ENCODE peak calls at places on chromosomes 5 and 9, in ten cellular contexts. G is naive B cell; F is activated T-cell treated with anti-CD3 and anti-CD28 coated beads, Interleukin-2, amount 50 U/mL, for 72 hours; P is activated CD8-positive, alpha-beta memory T cell treated with anti-CD3 and anti-CD28 coated beads, Interleukin-2, amount 10 ng/mL, durations not matched to agents 7 days and 5 days; R is activated naive CD4-positive, alpha-beta T cell treated with anti-CD3 and anti-CD28 coated beads, Interleukin-2, amount 50 U/mL, for 72 hours; T is GM23338; C is pancreas; N is effector memory CD8-positive, alpha-beta T cell; X is heart left ventricle; E is lower lobe of right lung. Q is an unnamed sample.

GRCh38 chr9:21413089-21414023 is 4.4 kb downstream of the IFNA8 start:
- ATAC-seq in G (no peak), F (no peak), P (no peak), R (peak; percentile 53), T (peak; percentile 93), C (peak; percentile 38), N (peak; percentile 55), X (peak; percentile 54), E (peak; percentile 68), Q (no peak)

GRCh38 chr5:134506054-134507039 is 19.1 kb upstream of the JADE2 start:
- ATAC-seq in G (no peak), F (no peak), P (no peak), R (no peak), T (peak; percentile 75), C (peak; percentile 91), N (no peak), X (peak; percentile 94), E (peak; percentile 91), Q (no peak)

GRCh38 chr5:88826959-88827585 is 55.9 kb downstream of the MEF2C start:
- ATAC-seq in G (peak; percentile 86), F (peak; percentile 54), P (no peak), R (peak; percentile 76), T (peak; percentile 70), C (peak; percentile 74), N (peak; percentile 62), X (peak; percentile 94), E (peak; percentile 82), Q (peak; percentile 95)

GRCh38 chr9:113808391-113809191 is 67.5 kb upstream of the ZNF618 start:
- ATAC-seq in G (no peak), F (no peak), P (no peak), R (no peak), T (no peak), C (peak; percentile 75), N (no peak), X (peak; percentile 80), E (peak; percentile 82), Q (no peak)

GRCh38 chr5:160852049-160852448 is at the start of gene ATP10B:
- ATAC-seq in G (no peak), F (no peak), P (no peak), R (no peak), T (no peak), C (no peak), N (no peak), X (no peak), E (no peak), Q (no peak)

GRCh38 chr9:111271481-111272080 is 58.4 kb downstream of the OR2K2 start:
- ATAC-seq in G (no peak), F (no peak), P (no peak), R (no peak), T (no peak), C (no peak), N (no peak), X (no peak), E (no peak), Q (no peak)

GRCh38 chr5:67730917-67731474 is 484.6 kb upstream of the PIK3R1 start:
- ATAC-seq in G (no peak), F (no peak), P (no peak), R (no peak), T (peak; percentile 80), C (no peak), N (no peak), X (no peak), E (no peak), Q (no peak)

GRCh38 chr5:124677376-124677998 is 69.0 kb downstream of the ZNF608 start:
- ATAC-seq in G (no peak), F (no peak), P (no peak), R (no peak), T (peak; percentile 26), C (peak; percentile 37), N (no peak), X (peak; percentile 56), E (peak; percentile 23), Q (no peak)

GRCh38 chr9:125758986-125759811 is 12.0 kb downstream of the PBX3 start:
- ATAC-seq in G (peak; percentile 89), F (no peak), P (no peak), R (peak; percentile 24), T (peak; percentile 77), C (peak; percentile 76), N (peak; percentile 40), X (peak; percentile 88), E (peak; percentile 80), Q (peak; percentile 80)

GRCh38 chr5:127320032-127320945 is 29.7 kb downstream of the MEGF10 start:
- ATAC-seq in G (no peak), F (peak; percentile 90), P (peak; percentile 63), R (peak; percentile 89), T (peak; percentile 39), C (peak; percentile 85), N (no peak), X (no peak), E (no peak), Q (peak; percentile 52)

GRCh38 chr5:125704888-125705287 is 718.3 kb upstream of the GRAMD2B start:
- ATAC-seq in G (no peak), F (no peak), P (no peak), R (no peak), T (no peak), C (no peak), N (no peak), X (no peak), E (no peak), Q (no peak)

GRCh38 chr5:158642852-158643251 is 456.9 kb downstream of the EBF1 start:
- ATAC-seq in G (no peak), F (no peak), P (no peak), R (no peak), T (no peak), C (no peak), N (no peak), X (peak; percentile 51), E (no peak), Q (no peak)

GRCh38 chr5:3994635-3995034 is 399.0 kb downstream of the IRX1 start:
- ATAC-seq in G (no peak), F (no peak), P (no peak), R (no peak), T (no peak), C (no peak), N (no peak), X (peak; percentile 56), E (no peak), Q (no peak)

GRCh38 chr9:136373300-136374182 is at the start of gene CARD9:
- ATAC-seq in G (no peak), F (no peak), P (no peak), R (peak; percentile 71), T (peak; percentile 7), C (peak; percentile 39), N (peak; percentile 22), X (peak; percentile 26), E (peak; percentile 68), Q (peak; percentile 58)

GRCh38 chr9:128916204-128916603 is 4.6 kb upstream of the PHYHD1 start:
- ATAC-seq in G (no peak), F (no peak), P (no peak), R (no peak), T (no peak), C (peak; percentile 61), N (no peak), X (no peak), E (peak; percentile 20), Q (no peak)

GRCh38 chr9:106708147-106708838 is 154.7 kb upstream of the ZNF462 start:
- ATAC-seq in G (no peak), F (no peak), P (no peak), R (no peak), T (no peak), C (peak; percentile 27), N (no peak), X (peak; percentile 70), E (peak; percentile 68), Q (no peak)

GRCh38 chr9:109020113-109020512 is 6.8 kb upstream of the CTNNAL1 start:
- ATAC-seq in G (no peak), F (no peak), P (no peak), R (no peak), T (no peak), C (no peak), N (no peak), X (no peak), E (no peak), Q (no peak)

GRCh38 chr5:15001512-15001911 is 129.9 kb upstream of the ANKH start:
- ATAC-seq in G (no peak), F (peak; percentile 39), P (no peak), R (peak; percentile 71), T (no peak), C (no peak), N (no peak), X (no peak), E (no peak), Q (no peak)

GRCh38 chr9:113591899-113592625 is 128.5 kb downstream of the RGS3 start:
- ATAC-seq in G (no peak), F (peak; percentile 47), P (peak; percentile 38), R (peak; percentile 25), T (peak; percentile 2), C (no peak), N (no peak), X (no peak), E (no peak), Q (no peak)

GRCh38 chr5:37989884-37990283 is 150.0 kb upstream of the GDNF start:
- ATAC-seq in G (no peak), F (no peak), P (no peak), R (no peak), T (no peak), C (no peak), N (no peak), X (no peak), E (no peak), Q (no peak)

GRCh38 chr5:151550146-151550545 is 41.0 kb downstream of the FAT2 start:
- ATAC-seq in G (no peak), F (no peak), P (no peak), R (no peak), T (no peak), C (no peak), N (no peak), X (no peak), E (no peak), Q (no peak)

GRCh38 chr9:110745656-110746055 is 77.1 kb downstream of the MUSK start:
- ATAC-seq in G (no peak), F (no peak), P (no peak), R (no peak), T (no peak), C (no peak), N (no peak), X (no peak), E (no peak), Q (no peak)

GRCh38 chr9:90024823-90025222 is 420.0 kb downstream of the GADD45G start:
- ATAC-seq in G (peak; percentile 40), F (no peak), P (no peak), R (no peak), T (no peak), C (no peak), N (no peak), X (no peak), E (no peak), Q (peak; percentile 59)

GRCh38 chr9:96581823-96582598 is 37.6 kb downstream of the CDC14B start:
- ATAC-seq in G (no peak), F (no peak), P (no peak), R (no peak), T (peak; percentile 55), C (no peak), N (no peak), X (no peak), E (no peak), Q (no peak)

GRCh38 chr9:78188594-78188993 is 47.3 kb upstream of the CEP78 start:
- ATAC-seq in G (no peak), F (no peak), P (no peak), R (no peak), T (no peak), C (no peak), N (no peak), X (no peak), E (peak; percentile 92), Q (no peak)

GRCh38 chr5:102792705-102793104 is 37.6 kb downstream of the PAM start:
- ATAC-seq in G (no peak), F (no peak), P (no peak), R (no peak), T (no peak), C (peak; percentile 68), N (peak; percentile 85), X (no peak), E (peak; percentile 46), Q (no peak)

GRCh38 chr5:69308046-69308553 is 24.5 kb downstream of the CCDC125 start:
- ATAC-seq in G (no peak), F (peak; percentile 36), P (no peak), R (peak; percentile 46), T (no peak), C (no peak), N (no peak), X (no peak), E (no peak), Q (no peak)

GRCh38 chr5:179218586-179219330 is 126.5 kb downstream of the ADAMTS2 start:
- ATAC-seq in G (no peak), F (no peak), P (no peak), R (no peak), T (no peak), C (no peak), N (no peak), X (no peak), E (no peak), Q (no peak)